ENCODE peak calls at places on chromosomes 3 and 15, in seven cellular contexts. J is heart left ventricle, U is heart right ventricle, F is hepatocyte, K is tibial artery, P is DND-41, H is body of pancreas. Y is an unnamed sample. For H3K27me3, the result is how much of the 10 kb centered on the place peaks cover.

GRCh38 chr3:21390856-21391255 is 360.2 kb downstream of the ZNF385D start:
- DNase-seq in U (no peak), F (no peak), J (no peak), H (no peak), K (no peak), P (no peak), Y (no peak)

GRCh38 chr15:75217012-75217411 is 15.3 kb downstream of the C15orf39 start:
- DNase-seq in F (no peak), J (no peak), K (no peak), U (no peak), P (no peak), H (no peak), Y (no peak)

GRCh38 chr3:177968891-177969290 is 567.3 kb upstream of the KCNMB2 start:
- DNase-seq in H (no peak), J (no peak), P (no peak), F (no peak), K (no peak), U (no peak), Y (peak)

GRCh38 chr3:94548581-94549316 is 485.9 kb downstream of the NSUN3 start:
- DNase-seq in U (no peak), J (no peak), F (no peak), K (no peak), P (no peak), H (no peak), Y (no peak)

GRCh38 chr3:157129782-157130137 is 30.2 kb downstream of the CCNL1 start:
- DNase-seq in H (peak), P (no peak), J (no peak), U (no peak), K (no peak), F (no peak), Y (peak)

GRCh38 chr15:75776075-75776443 is 63.4 kb upstream of the CSPG4 start:
- DNase-seq in H (no peak), J (no peak), P (no peak), U (no peak), K (no peak), F (peak), Y (peak)

GRCh38 chr3:4794798-4795197 is 184.4 kb upstream of the BHLHE40 start:
- DNase-seq in U (no peak), J (no peak), H (no peak), F (no peak), P (no peak), K (no peak), Y (no peak)

GRCh38 chr3:153045150-153045549 is 116.9 kb upstream of the RAP2B start:
- DNase-seq in H (no peak), P (no peak), K (no peak), F (no peak), U (no peak), J (no peak), Y (no peak)

GRCh38 chr3:195071916-195072820 is 198.8 kb downstream of the XXYLT1 start:
- DNase-seq in P (no peak), H (no peak), K (peak), J (no peak), F (no peak), U (no peak), Y (no peak)

GRCh38 chr3:188196232-188196990 is 42.5 kb downstream of the LPP start:
- DNase-seq in K (no peak), H (no peak), J (no peak), F (no peak), U (no peak), P (no peak), Y (no peak)

GRCh38 chr3:160641675-160642330 is 35.2 kb upstream of the ARL14 start:
- DNase-seq in P (no peak), K (no peak), H (no peak), U (no peak), F (no peak), J (no peak), Y (peak)

GRCh38 chr3:64575211-64575844 is 112.5 kb downstream of the ADAMTS9 start:
- DNase-seq in U (no peak), P (peak), F (peak), J (no peak), H (no peak), K (no peak), Y (peak)

GRCh38 chr3:63351159-63352007 is 73.3 kb downstream of the SYNPR start:
- DNase-seq in J (no peak), U (no peak), K (no peak), H (peak), P (no peak), F (peak), Y (peak)

GRCh38 chr3:123329636-123330340 is 119.1 kb downstream of the ADCY5 start:
- DNase-seq in F (no peak), K (peak), U (no peak), J (no peak), P (no peak), H (peak), Y (no peak)

GRCh38 chr15:38438031-38438986 is 15.6 kb upstream of the FAM98B start:
- DNase-seq in K (no peak), J (no peak), U (no peak), F (peak), P (no peak), H (peak), Y (no peak)

GRCh38 chr15:81080946-81081345 is 53.1 kb upstream of the CFAP161 start:
- DNase-seq in U (no peak), J (no peak), P (no peak), K (no peak), F (no peak), H (no peak), Y (no peak)

GRCh38 chr15:83108266-83109219 is 1.1 kb downstream of the TM6SF1 start:
- DNase-seq in U (peak), H (peak), J (peak), P (peak), F (no peak), K (peak), Y (no peak)

GRCh38 chr15:45089712-45090373 is 24.1 kb downstream of the DUOX2 start:
- DNase-seq in J (no peak), P (no peak), H (no peak), U (no peak), F (peak), K (no peak), Y (no peak)

GRCh38 chr3:43296565-43296964 is 10.2 kb downstream of the SNRK start:
- DNase-seq in J (peak), K (peak), F (no peak), U (no peak), P (peak), H (peak), Y (peak)

GRCh38 chr15:58985443-58985842 is 2.0 kb upstream of the RNF111 start:
- DNase-seq in H (peak), J (no peak), P (no peak), K (peak), U (no peak), F (peak), Y (no peak)

GRCh38 chr3:195208183-195208582 is 62.8 kb downstream of the XXYLT1 start:
- DNase-seq in F (no peak), U (no peak), K (no peak), J (no peak), H (no peak), P (no peak), Y (no peak)

GRCh38 chr3:40043444-40043755 is 234.0 kb downstream of the MYRIP start:
- DNase-seq in F (peak), H (peak), P (no peak), U (no peak), J (no peak), K (no peak), Y (peak)

GRCh38 chr3:177281292-177281942 is 84.1 kb upstream of the TBL1XR1 start:
- DNase-seq in H (peak), U (no peak), P (peak), J (no peak), K (no peak), F (no peak), Y (no peak)

GRCh38 chr15:89303986-89304385 is 30.6 kb downstream of the POLG start:
- DNase-seq in P (no peak), H (no peak), K (no peak), J (no peak), F (no peak), U (no peak), Y (no peak)

GRCh38 chr15:51732661-51733060 is 4.8 kb downstream of the LYSMD2 start:
- DNase-seq in F (no peak), U (no peak), P (peak), J (no peak), K (no peak), H (no peak), Y (no peak)

GRCh38 chr15:59532770-59533379 is 78.7 kb upstream of the GCNT3 start:
- DNase-seq in P (peak), J (no peak), K (no peak), U (peak), F (peak), H (peak), Y (no peak)

GRCh38 chr3:61807865-61808276 is 246.5 kb downstream of the PTPRG start:
- DNase-seq in J (peak), K (no peak), F (peak), U (peak), P (no peak), H (no peak), Y (no peak)

GRCh38 chr15:76994001-76994400 is 925 bp upstream of the PSTPIP1 start:
- DNase-seq in J (peak), K (no peak), U (no peak), H (peak), F (no peak), P (no peak), Y (no peak)

GRCh38 chr3:141280086-141280485 is 48.5 kb downstream of the PXYLP1 start:
- DNase-seq in U (no peak), F (no peak), J (no peak), P (no peak), K (no peak), H (no peak), Y (no peak)

GRCh38 chr3:141278196-141279073 is 46.8 kb downstream of the PXYLP1 start:
- DNase-seq in U (no peak), P (no peak), K (no peak), F (no peak), J (no peak), H (peak), Y (no peak)

GRCh38 chr3:141280690-141281089 is 49.1 kb downstream of the PXYLP1 start:
- DNase-seq in P (no peak), K (no peak), F (no peak), H (no peak), J (no peak), U (no peak), Y (peak)

GRCh38 chr3:141277451-141277850 is 45.8 kb downstream of the PXYLP1 start:
- DNase-seq in U (no peak), H (no peak), F (no peak), P (no peak), J (no peak), K (no peak), Y (no peak)

GRCh38 chr3:141279074-141279945 is 47.7 kb downstream of the PXYLP1 start:
- DNase-seq in F (no peak), J (no peak), U (no peak), P (no peak), K (no peak), H (peak), Y (peak)
- TF ChIP-seq CTCF in F (peak), J (peak), U (peak), P (peak), K (peak), H (peak), Y (peak)

DNA sequence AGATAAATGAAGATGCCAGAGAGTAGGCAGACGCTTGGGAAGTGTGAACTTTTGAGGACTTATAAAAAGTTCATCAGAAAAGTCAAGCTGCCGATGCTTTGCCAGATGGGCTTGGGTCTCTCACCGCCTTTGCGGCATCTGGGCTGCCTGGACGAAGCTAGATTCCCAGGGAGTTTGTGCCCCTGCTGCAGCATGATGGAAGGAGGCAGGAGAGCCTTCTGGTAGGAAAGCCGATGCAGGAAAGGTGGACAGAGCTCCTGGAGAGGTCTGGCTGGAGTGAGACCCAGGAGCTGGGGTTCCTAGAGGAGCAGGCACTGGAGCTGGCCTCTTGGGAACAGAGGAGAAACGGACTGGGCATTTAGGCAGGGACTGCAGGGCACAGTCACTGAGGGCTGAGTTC is 51.9 kb upstream of the ATP2B2 start:
- DNase-seq in F (no peak), K (no peak), U (no peak), P (no peak), H (no peak), J (no peak), Y (no peak)
- H3K27me3 ChIP-seq in F (under half), K (under half), U (under half), P (under half), H (under half), J (under half), Y (under half)

GRCh38 chr3:101685870-101686307 is 629 bp downstream of the RPL24 start:
- DNase-seq in F (peak), P (peak), H (no peak), J (no peak), K (no peak), U (no peak), Y (no peak)
- TF ChIP-seq CTCF in F (no peak), P (no peak), H (no peak), J (no peak), K (no peak), U (no peak), Y (no peak)

GRCh38 chr15:96330064-96330449 is 443 bp upstream of the NR2F2 start:
- DNase-seq in F (no peak), P (no peak), J (peak), U (no peak), K (peak), H (no peak), Y (peak)
- H3K27me3 ChIP-seq in F (under half), P (under half), J (under half), U (under half), K (under half), H (under half), Y (under half)

DNA sequence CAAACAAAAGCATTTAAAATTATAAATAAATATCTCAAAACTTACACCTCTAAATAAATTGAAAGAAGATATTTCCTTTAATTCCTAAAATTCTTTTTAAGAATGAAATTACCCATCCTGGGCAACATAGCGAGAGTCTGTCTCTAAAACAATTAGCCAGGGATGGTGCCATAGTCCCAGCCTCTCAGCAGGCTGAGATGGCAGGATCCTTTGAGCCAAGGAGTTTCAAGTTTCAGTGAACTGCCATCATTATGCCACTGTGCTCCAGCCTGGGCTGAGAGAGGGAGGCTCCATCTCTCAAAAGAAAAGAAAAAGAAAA is 25.4 kb downstream of the AADAC start:
- DNase-seq in F (no peak), J (no peak), P (no peak), H (no peak), U (no peak), K (no peak), Y (no peak)
- TF ChIP-seq CTCF in F (no peak), J (no peak), P (no peak), H (no peak), U (no peak), K (no peak), Y (no peak)

GRCh38 chr3:150055332-150055731 is 84.6 kb upstream of the PFN2 start:
- DNase-seq in J (no peak), F (no peak), H (peak), K (no peak), U (no peak), P (no peak), Y (no peak)
- H3K27me3 ChIP-seq in J (under half), F (under half), H (under half), K (under half), U (under half), P (under half), Y (under half)